ENCODE peak calls at places on chromosomes 11 and 22, in seven cellular contexts. I, F, R, Z, L, D and B are unnamed samples.

GRCh38 chr11:65448418-65449196 is 26.0 kb downstream of the NEAT1 start:
- DNase-seq in R (no peak), I (peak; percentile 64), L (no peak), F (no peak), D (no peak), Z (no peak), B (no peak)

GRCh38 chr11:123183391-123184099 is 11.5 kb downstream of the CLMP start:
- DNase-seq in D (no peak), Z (no peak), I (no peak), R (no peak), L (no peak), F (no peak), B (no peak)

GRCh38 chr11:64742940-64743590 is 877 bp downstream of the RASGRP2 start:
- DNase-seq in F (peak; percentile 97), I (no peak), R (peak; percentile 64), Z (no peak), L (peak; percentile 80), D (no peak), B (peak; percentile 83)

GRCh38 chr11:134207538-134208239 is 16.1 kb downstream of the NCAPD3 start:
- DNase-seq in Z (no peak), I (no peak), F (peak; percentile 85), L (peak; percentile 42), R (peak; percentile 40), D (no peak), B (peak; percentile 66)

GRCh38 chr22:42991010-42991651 is 23.8 kb downstream of the PACSIN2 start:
- DNase-seq in F (no peak), I (peak; percentile 91), Z (no peak), L (no peak), R (no peak), D (no peak), B (no peak)

GRCh38 chr11:59437770-59438169 is 1.5 kb downstream of the OR5A1 start:
- DNase-seq in Z (no peak), F (no peak), L (no peak), D (no peak), R (no peak), I (no peak), B (no peak)

GRCh38 chr22:23193882-23194281 is 13.6 kb downstream of the BCR start:
- DNase-seq in D (no peak), Z (no peak), L (no peak), R (no peak), F (no peak), I (peak; percentile 27), B (no peak)

GRCh38 chr11:101336858-101337257 is 207.2 kb upstream of the PGR start:
- DNase-seq in Z (no peak), D (no peak), L (no peak), R (no peak), I (no peak), F (no peak), B (no peak)

GRCh38 chr22:37641251-37641949 is 1.9 kb downstream of the SH3BP1 start:
- DNase-seq in F (peak; percentile 78), R (no peak), D (no peak), I (no peak), L (no peak), Z (no peak), B (no peak)

GRCh38 chr22:46055851-46056168 is 78.8 kb upstream of the WNT7B start:
- DNase-seq in D (no peak), Z (no peak), I (no peak), F (no peak), R (no peak), L (no peak), B (no peak)

GRCh38 chr11:80980221-80980620 is 1539.4 kb upstream of the TENM4 start:
- DNase-seq in D (no peak), I (no peak), L (no peak), F (no peak), Z (no peak), R (no peak), B (no peak)

GRCh38 chr11:122633219-122633829 is 22.2 kb upstream of the UBASH3B start:
- DNase-seq in F (no peak), I (peak; percentile 69), Z (no peak), L (peak; percentile 68), D (no peak), R (no peak), B (peak; percentile 20)

GRCh38 chr11:91981995-91982394 is 242.6 kb upstream of the FAT3 start:
- DNase-seq in L (no peak), R (peak; percentile 69), D (no peak), Z (peak; percentile 57), F (no peak), I (peak; percentile 88), B (peak; percentile 2)

GRCh38 chr11:34613015-34613414 is 7.9 kb upstream of the EHF start:
- DNase-seq in Z (no peak), D (no peak), I (no peak), F (no peak), L (no peak), R (no peak), B (no peak)

GRCh38 chr22:48523761-48524160 is 1303.9 kb downstream of the BRD1 start:
- DNase-seq in I (no peak), Z (no peak), D (no peak), F (no peak), R (no peak), L (no peak), B (no peak)

GRCh38 chr22:31295831-31296230 is 3.5 kb upstream of the PIK3IP1 start:
- DNase-seq in F (no peak), D (no peak), I (peak; percentile 27), R (no peak), L (no peak), Z (no peak), B (no peak)

GRCh38 chr22:42769574-42770447 is 49.1 kb upstream of the A4GALT start:
- DNase-seq in Z (no peak), I (peak; percentile 95), L (no peak), F (peak; percentile 89), D (no peak), R (peak; percentile 57), B (peak; percentile 45)

GRCh38 chr11:127000291-127000968 is at the start of gene KIRREL3:
- DNase-seq in R (no peak), F (no peak), I (peak; percentile 40), Z (no peak), D (no peak), L (peak; percentile 54), B (no peak)

GRCh38 chr11:70579376-70579955 is 181.1 kb downstream of the CTTN start:
- DNase-seq in Z (no peak), D (no peak), F (peak; percentile 59), L (no peak), I (no peak), R (no peak), B (no peak)

DNA sequence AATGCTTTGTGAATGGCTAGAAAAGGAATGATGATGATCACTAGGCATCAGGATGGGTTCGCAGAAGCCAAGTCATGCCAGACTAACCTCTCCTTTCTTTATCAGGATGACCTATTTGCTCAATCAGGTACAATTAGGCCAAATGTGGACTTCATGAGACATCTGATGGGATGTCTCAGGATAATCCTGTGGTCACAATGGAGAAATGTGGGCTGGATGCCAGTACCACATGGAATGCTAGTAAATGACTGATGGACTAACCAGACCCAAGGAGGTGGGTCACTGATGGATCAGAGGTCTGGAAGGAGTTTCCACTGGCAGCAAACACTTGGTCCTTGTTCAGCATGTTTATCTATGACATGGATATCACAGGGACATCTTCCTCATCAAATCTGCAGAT is 94.8 kb upstream of the PHOX2A start:
- DNase-seq in Z (no peak), I (peak; percentile 18), R (no peak), L (no peak), F (no peak), D (no peak), B (no peak)
- TF ChIP-seq CTCF in Z (no peak), I (no peak), R (no peak), L (no peak), F (no peak), D (no peak), B (no peak)

GRCh38 chr11:13140873-13141655 is 131.9 kb downstream of the RASSF10 start:
- DNase-seq in L (no peak), Z (no peak), R (no peak), D (no peak), I (peak; percentile 38), F (no peak), B (no peak)

GRCh38 chr11:13141731-13142724 is 132.9 kb downstream of the RASSF10 start:
- DNase-seq in R (no peak), Z (no peak), L (no peak), F (no peak), I (no peak), D (no peak), B (no peak)

GRCh38 chr11:13143486-13144297 is 133.9 kb upstream of the BMAL1 start:
- DNase-seq in L (no peak), I (no peak), Z (no peak), F (no peak), R (no peak), D (no peak), B (peak; percentile 39)

GRCh38 chr11:13137778-13138400 is 128.8 kb downstream of the RASSF10 start:
- DNase-seq in D (no peak), L (no peak), F (no peak), R (no peak), Z (no peak), I (peak; percentile 41), B (no peak)

GRCh38 chr11:13140028-13140870 is 131.1 kb downstream of the RASSF10 start:
- DNase-seq in I (peak; percentile 26), F (no peak), R (no peak), L (peak; percentile 49), D (no peak), Z (no peak), B (peak; percentile 80)
- TF ChIP-seq CTCF in I (no peak), F (no peak), R (no peak), L (no peak), D (no peak), Z (no peak), B (no peak)

GRCh38 chr11:73466643-73467042 is 90.4 kb downstream of the RELT start:
- DNase-seq in L (no peak), F (no peak), D (no peak), I (no peak), Z (no peak), R (no peak), B (no peak)
- TF ChIP-seq CTCF in L (peak; percentile 12), F (no peak), D (no peak), I (no peak), Z (no peak), R (no peak), B (no peak)

GRCh38 chr11:117316197-117316961 is at the start of gene BACE1:
- DNase-seq in F (peak; percentile 86), R (peak; percentile 66), I (peak; percentile 80), L (peak; percentile 93), Z (peak; percentile 66), D (no peak), B (peak; percentile 73)
- TF ChIP-seq CTCF in F (no peak), R (no peak), I (peak; percentile 58), L (peak; percentile 61), Z (no peak), D (peak; percentile 4), B (no peak)

GRCh38 chr22:44443641-44444235 is 54.3 kb downstream of the RTL6 start:
- DNase-seq in F (peak; percentile 31), L (no peak), I (no peak), R (no peak), D (no peak), Z (no peak), B (no peak)

GRCh38 chr22:44445307-44445680 is 52.7 kb downstream of the RTL6 start:
- DNase-seq in F (peak; percentile 61), R (no peak), D (no peak), L (no peak), Z (no peak), I (no peak), B (no peak)

GRCh38 chr22:44442856-44443595 is 55.0 kb downstream of the RTL6 start:
- DNase-seq in R (no peak), Z (no peak), I (no peak), F (peak; percentile 71), D (no peak), L (peak; percentile 49), B (no peak)

GRCh38 chr22:44445731-44446130 is 52.3 kb downstream of the RTL6 start:
- DNase-seq in Z (no peak), F (peak; percentile 48), R (no peak), L (no peak), I (no peak), D (no peak), B (peak; percentile 30)

GRCh38 chr22:44444341-44445306 is 53.4 kb downstream of the RTL6 start:
- DNase-seq in Z (no peak), L (no peak), F (peak; percentile 55), R (no peak), I (no peak), D (no peak), B (no peak)
- TF ChIP-seq CTCF in Z (no peak), L (peak; percentile 15), F (no peak), R (no peak), I (peak; percentile 6), D (no peak), B (no peak)